ENCODE peak calls at places on chromosomes 11 and 22, in nine cellular contexts. S is central memory CD4-positive, alpha-beta T cell; A is AML-193; F is iPS-NIHi11; I is activated CD8-positive, alpha-beta memory T cell treated with anti-CD3 and anti-CD28 coated beads, Interleukin-2, amount 50 U/mL, for 48 hours; Q is KBM-7; J is KG1; W is HFF-Myc; L is RCC 7860. Y is an unnamed sample.

GRCh38 chr11:202490-202889 is 4.7 kb downstream of the BET1L start:
- DNase-seq in S (no peak), A (no peak), F (no peak), I (peak; percentile 52), Q (no peak), J (no peak), W (no peak), L (no peak), Y (no peak)

GRCh38 chr11:3824714-3825472 is 15.9 kb downstream of the RHOG start:
- DNase-seq in S (peak; percentile 71), A (peak; percentile 60), F (peak; percentile 87), I (peak; percentile 88), Q (peak; percentile 87), J (peak; percentile 22), W (no peak), L (no peak), Y (peak; percentile 58)

GRCh38 chr11:64136767-64137166 is 29.1 kb downstream of the MACROD1 start:
- DNase-seq in S (no peak), A (no peak), F (peak; percentile 65), I (no peak), Q (no peak), J (no peak), W (no peak), L (no peak), Y (no peak)

GRCh38 chr11:3375552-3375951 is 3.4 kb downstream of the ZNF195 start:
- DNase-seq in S (no peak), A (no peak), F (no peak), I (no peak), Q (no peak), J (no peak), W (no peak), L (no peak), Y (no peak)

GRCh38 chr11:134131628-134132244 is 62.9 kb downstream of the JAM3 start:
- DNase-seq in S (no peak), A (no peak), F (no peak), I (no peak), Q (no peak), J (no peak), W (no peak), L (no peak), Y (no peak)

GRCh38 chr22:46749682-46750529 is 11.9 kb upstream of the CERK start:
- DNase-seq in S (no peak), A (no peak), F (no peak), I (no peak), Q (no peak), J (no peak), W (no peak), L (no peak), Y (no peak)

GRCh38 chr11:103961010-103961409 is 75.4 kb upstream of the DDI1 start:
- DNase-seq in S (no peak), A (no peak), F (no peak), I (no peak), Q (no peak), J (no peak), W (no peak), L (no peak), Y (no peak)

GRCh38 chr11:114606003-114606801 is 10.6 kb upstream of the NXPE4 start:
- DNase-seq in S (no peak), A (no peak), F (no peak), I (no peak), Q (no peak), J (no peak), W (no peak), L (no peak), Y (no peak)

GRCh38 chr11:47413351-47413750 is 5.0 kb downstream of the SLC39A13 start:
- DNase-seq in S (no peak), A (no peak), F (no peak), I (no peak), Q (no peak), J (no peak), W (no peak), L (no peak), Y (no peak)

GRCh38 chr11:134656861-134657540 is 245.0 kb upstream of the B3GAT1 start:
- DNase-seq in S (peak; percentile 9), A (no peak), F (no peak), I (peak; percentile 29), Q (no peak), J (no peak), W (no peak), L (no peak), Y (no peak)

GRCh38 chr11:20327377-20327776 is 36.1 kb upstream of the HTATIP2 start:
- DNase-seq in S (no peak), A (no peak), F (no peak), I (no peak), Q (no peak), J (no peak), W (no peak), L (no peak), Y (no peak)

GRCh38 chr11:6307879-6308278 is 12.4 kb downstream of the CAVIN3 start:
- DNase-seq in S (no peak), A (no peak), F (no peak), I (no peak), Q (no peak), J (no peak), W (no peak), L (no peak), Y (no peak)

GRCh38 chr22:47048123-47049077 is 285.9 kb downstream of the TBC1D22A start:
- DNase-seq in S (no peak), A (no peak), F (no peak), I (no peak), Q (no peak), J (no peak), W (no peak), L (no peak), Y (no peak)

GRCh38 chr11:111378773-111379499 is at the start of gene POU2AF1:
- DNase-seq in S (peak; percentile 80), A (no peak), F (no peak), I (peak; percentile 83), Q (no peak), J (no peak), W (peak; percentile 62), L (no peak), Y (peak; percentile 18)

GRCh38 chr11:45025716-45026492 is 75.2 kb upstream of the TP53I11 start:
- DNase-seq in S (peak; percentile 4), A (no peak), F (no peak), I (no peak), Q (peak; percentile 57), J (peak; percentile 27), W (no peak), L (no peak), Y (peak; percentile 72)

GRCh38 chr22:33529424-33530113 is 390.7 kb downstream of the LARGE1 start:
- DNase-seq in S (no peak), A (no peak), F (no peak), I (no peak), Q (no peak), J (no peak), W (no peak), L (no peak), Y (no peak)

GRCh38 chr11:78156081-78156844 is 16.8 kb upstream of the ALG8 start:
- DNase-seq in S (no peak), A (no peak), F (no peak), I (no peak), Q (no peak), J (no peak), W (no peak), L (no peak), Y (no peak)

GRCh38 chr11:12754582-12755250 is 80.5 kb downstream of the TEAD1 start:
- DNase-seq in S (no peak), A (no peak), F (no peak), I (no peak), Q (no peak), J (no peak), W (no peak), L (no peak), Y (no peak)

GRCh38 chr11:13745165-13745564 is 76.7 kb downstream of the FAR1 start:
- DNase-seq in S (no peak), A (no peak), F (no peak), I (no peak), Q (peak; percentile 3), J (no peak), W (no peak), L (no peak), Y (no peak)

GRCh38 chr22:38724926-38725571 is 19.3 kb downstream of the GTPBP1 start:
- DNase-seq in S (peak; percentile 38), A (peak; percentile 37), F (peak; percentile 70), I (no peak), Q (peak; percentile 58), J (no peak), W (no peak), L (peak; percentile 6), Y (no peak)

GRCh38 chr11:74819400-74819799 is 70.8 kb downstream of the RNF169 start:
- DNase-seq in S (no peak), A (no peak), F (no peak), I (no peak), Q (no peak), J (no peak), W (no peak), L (no peak), Y (no peak)

GRCh38 chr11:35619754-35620640 is 1.7 kb downstream of the FJX1 start:
- DNase-seq in S (no peak), A (no peak), F (peak; percentile 72), I (peak; percentile 51), Q (peak; percentile 32), J (no peak), W (no peak), L (peak; percentile 71), Y (peak; percentile 16)

GRCh38 chr11:13207665-13208594 is 69.7 kb upstream of the BMAL1 start:
- DNase-seq in S (peak; percentile 39), A (peak; percentile 53), F (peak; percentile 46), I (no peak), Q (peak; percentile 63), J (no peak), W (no peak), L (peak; percentile 65), Y (no peak)

GRCh38 chr22:40641269-40641668 is 4.8 kb upstream of the MRTFA start:
- DNase-seq in S (no peak), A (no peak), F (peak; percentile 30), I (no peak), Q (no peak), J (no peak), W (no peak), L (no peak), Y (no peak)

GRCh38 chr11:47417712-47418111 is 8.5 kb downstream of the PSMC3 start:
- DNase-seq in S (no peak), A (no peak), F (no peak), I (no peak), Q (no peak), J (no peak), W (no peak), L (no peak), Y (no peak)

GRCh38 chr22:49212466-49212865 is 615.2 kb downstream of the BRD1 start:
- DNase-seq in S (no peak), A (no peak), F (no peak), I (peak; percentile 13), Q (no peak), J (no peak), W (no peak), L (no peak), Y (peak; percentile 6)

GRCh38 chr11:105202844-105203548 is 63.4 kb upstream of the CARD18 start:
- DNase-seq in S (peak; percentile 19), A (no peak), F (no peak), I (no peak), Q (peak; percentile 15), J (peak; percentile 30), W (no peak), L (no peak), Y (no peak)

GRCh38 chr11:47913569-47914244 is 65.6 kb upstream of the NUP160 start:
- DNase-seq in S (no peak), A (no peak), F (no peak), I (no peak), Q (no peak), J (no peak), W (no peak), L (no peak), Y (no peak)

GRCh38 chr11:86818466-86819282 is 18.3 kb downstream of the PRSS23 start:
- DNase-seq in S (peak; percentile 18), A (peak; percentile 71), F (peak; percentile 54), I (no peak), Q (peak; percentile 58), J (peak; percentile 45), W (peak; percentile 60), L (peak; percentile 61), Y (no peak)

GRCh38 chr11:2318707-2319106 is 16.9 kb downstream of the TSPAN32 start:
- DNase-seq in S (no peak), A (no peak), F (no peak), I (peak; percentile 23), Q (no peak), J (no peak), W (no peak), L (no peak), Y (no peak)

GRCh38 chr11:69950120-69950519 is 128.0 kb upstream of the ANO1 start:
- DNase-seq in S (no peak), A (no peak), F (peak; percentile 93), I (peak; percentile 73), Q (peak; percentile 25), J (peak; percentile 21), W (no peak), L (no peak), Y (no peak)